ENCODE peak calls at places on chromosomes 3 and 15, in eight cellular contexts. J is spleen, T is A549, F is neural crest cell, X is type B pancreatic cell, S is heart left ventricle, G is BJ, O is astrocyte of the spinal cord. V is an unnamed sample.

GRCh38 chr3:127172670-127173515 is 20.0 kb upstream of the PRR23E start:
- DNase-seq in F (no peak), S (no peak), G (peak; percentile 44), X (no peak), T (no peak), O (peak; percentile 75), J (peak; percentile 54), V (peak; percentile 20)

GRCh38 chr3:42025388-42026138 is 63.7 kb upstream of the ULK4 start:
- DNase-seq in O (peak; percentile 98), G (peak; percentile 96), T (peak; percentile 54), J (peak; percentile 84), X (no peak), S (peak; percentile 85), F (peak; percentile 50), V (peak; percentile 87)

GRCh38 chr15:71699977-71700376 is 110.4 kb upstream of the NR2E3 start:
- DNase-seq in F (no peak), G (no peak), S (no peak), J (no peak), X (no peak), T (no peak), O (no peak), V (no peak)

GRCh38 chr15:25812073-25812472 is 51.1 kb downstream of the ATP10A start:
- DNase-seq in X (no peak), T (no peak), J (no peak), O (no peak), G (no peak), S (no peak), F (no peak), V (no peak)

GRCh38 chr15:31352283-31352880 is 25.7 kb downstream of the KLF13 start:
- DNase-seq in J (peak; percentile 84), F (no peak), S (peak; percentile 82), O (peak; percentile 7), X (no peak), T (no peak), G (no peak), V (no peak)

GRCh38 chr3:116863842-116864626 is 154.5 kb downstream of the TUSC7 start:
- DNase-seq in F (peak; percentile 15), T (peak; percentile 0), G (no peak), X (no peak), O (peak; percentile 59), S (no peak), J (no peak), V (peak; percentile 3)

GRCh38 chr3:181210275-181210674 is 220.7 kb upstream of the DNAJC19 start:
- DNase-seq in X (no peak), O (peak; percentile 32), J (no peak), G (no peak), T (no peak), F (no peak), S (no peak), V (no peak)

GRCh38 chr3:13575459-13576061 is 26.6 kb downstream of the FBLN2 start:
- DNase-seq in S (peak; percentile 62), J (no peak), F (no peak), O (no peak), G (no peak), T (no peak), X (no peak), V (no peak)

GRCh38 chr15:81327526-81327925 is 3.6 kb upstream of the STARD5 start:
- DNase-seq in J (no peak), F (no peak), G (peak; percentile 80), T (no peak), X (no peak), O (peak; percentile 91), S (no peak), V (peak; percentile 34)

GRCh38 chr3:181554233-181554765 is 157.4 kb upstream of the SOX2 start:
- DNase-seq in X (no peak), G (no peak), O (no peak), S (no peak), T (no peak), J (no peak), F (no peak), V (no peak)

GRCh38 chr3:105700575-105700974 is 168.2 kb downstream of the CBLB start:
- DNase-seq in S (no peak), J (no peak), F (no peak), X (no peak), O (no peak), G (no peak), T (no peak), V (no peak)

GRCh38 chr15:60582370-60583036 is 103.6 kb upstream of the ICE2 start:
- DNase-seq in G (no peak), F (no peak), T (no peak), X (no peak), J (no peak), O (no peak), S (no peak), V (no peak)

GRCh38 chr15:64527263-64527984 is 67.0 kb downstream of the ZNF609 start:
- DNase-seq in T (peak; percentile 50), J (no peak), X (no peak), G (no peak), O (peak; percentile 64), F (no peak), S (no peak), V (no peak)

GRCh38 chr15:65416845-65417416 is 5.8 kb downstream of the IGDCC4 start:
- DNase-seq in J (no peak), G (no peak), T (no peak), S (no peak), O (peak; percentile 65), X (no peak), F (no peak), V (no peak)

GRCh38 chr3:66115858-66116654 is 77.3 kb upstream of the MAGI1 start:
- DNase-seq in S (no peak), T (peak; percentile 47), J (no peak), G (peak; percentile 89), O (peak; percentile 93), X (no peak), F (no peak), V (peak; percentile 59)

GRCh38 chr3:41742127-41742526 is 219.8 kb downstream of the ULK4 start:
- DNase-seq in G (no peak), X (no peak), J (no peak), T (no peak), F (no peak), S (no peak), O (no peak), V (no peak)

GRCh38 chr3:175948041-175948440 is 1088.9 kb downstream of the NAALADL2 start:
- DNase-seq in J (no peak), O (no peak), X (no peak), T (no peak), F (no peak), S (no peak), G (no peak), V (no peak)

GRCh38 chr3:170689218-170689874 is 103.5 kb upstream of the SLC7A14 start:
- DNase-seq in O (peak; percentile 67), J (no peak), X (no peak), F (no peak), G (peak; percentile 81), T (peak; percentile 10), S (no peak), V (peak; percentile 69)

DNA sequence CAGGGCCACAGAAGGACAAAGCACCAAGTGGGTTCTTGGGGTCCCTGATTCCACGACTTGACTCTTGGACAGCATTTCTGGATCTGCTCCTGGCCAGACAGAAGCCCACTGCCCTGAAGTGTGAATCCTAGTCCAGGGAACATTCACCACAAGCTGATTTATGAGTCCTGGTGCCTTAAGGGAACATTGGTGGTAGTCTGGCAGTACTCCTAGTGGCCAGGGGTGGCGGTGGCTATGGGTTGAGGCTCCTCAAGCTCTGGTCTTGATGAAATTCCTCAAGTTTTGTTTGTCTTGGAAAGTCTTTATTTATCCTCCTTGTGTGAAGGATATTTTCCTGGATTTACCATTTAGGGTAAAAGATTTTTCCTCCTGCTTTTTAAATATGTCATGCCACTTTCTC is 307.5 kb downstream of the PYDC2 start:
- DNase-seq in G (no peak), O (no peak), X (no peak), T (no peak), S (no peak), J (no peak), F (no peak), V (no peak)
- TF ChIP-seq CTCF in G (no peak), O (no peak), X (peak; percentile 40), T (no peak), S (no peak), J (no peak), F (no peak), V (no peak)

DNA sequence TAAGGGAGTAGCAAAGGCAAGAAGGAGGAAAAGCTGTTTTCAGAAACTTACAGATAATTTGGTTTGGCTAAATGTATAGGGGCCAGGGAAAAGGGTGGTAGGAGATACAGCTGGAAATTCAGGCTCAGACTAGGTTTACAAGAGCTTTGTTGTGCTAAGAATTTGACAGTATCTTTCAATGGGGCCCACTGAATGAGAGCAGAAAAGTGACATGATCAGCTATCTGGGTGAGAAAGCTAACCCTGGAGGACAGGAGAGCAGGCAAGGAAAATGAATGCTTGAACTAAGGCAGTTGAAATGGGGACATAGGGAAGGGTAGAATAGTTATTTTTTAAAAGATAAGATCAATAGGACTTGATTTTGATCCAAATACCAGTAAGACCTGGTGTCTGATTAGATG is 2.8 kb upstream of the EIF4G1 start:
- DNase-seq in T (no peak), O (no peak), G (no peak), X (no peak), F (no peak), J (no peak), S (no peak), V (no peak)
- TF ChIP-seq CTCF in T (no peak), O (no peak), G (no peak), X (no peak), F (no peak), J (no peak), S (no peak), V (no peak)

DNA sequence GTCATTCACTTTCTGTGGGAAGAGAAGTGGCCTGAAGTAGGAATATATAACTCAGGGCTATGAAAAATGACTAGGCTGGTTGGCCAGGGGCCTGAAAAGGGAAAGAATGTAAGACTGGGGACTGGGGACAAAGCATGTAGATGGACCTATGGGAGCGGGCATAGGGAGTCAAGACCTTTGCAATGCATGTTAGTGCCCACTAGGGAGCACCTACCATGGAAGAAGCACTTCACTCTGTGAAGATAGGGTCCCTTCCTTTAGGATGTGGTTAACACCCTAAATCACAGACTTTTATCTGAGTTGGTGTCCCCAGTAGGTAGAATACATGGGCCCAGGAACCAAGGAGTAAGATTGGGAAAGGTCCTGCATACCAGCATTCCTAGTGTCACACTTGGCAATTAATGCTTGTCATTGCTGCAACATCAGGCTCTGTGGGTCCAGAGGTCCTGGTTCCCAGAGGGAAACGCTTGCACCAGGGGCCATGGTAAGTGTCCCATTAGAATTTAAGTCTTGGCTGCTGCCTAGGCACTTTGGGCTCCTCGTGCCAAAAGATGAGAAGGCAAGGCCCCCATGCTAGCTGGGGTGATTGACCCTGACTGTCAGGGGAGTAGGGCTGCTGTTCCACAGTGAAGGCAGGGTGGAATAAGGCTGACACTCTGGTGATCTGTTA is 79.6 kb downstream of the CRYGS start:
- DNase-seq in F (no peak), X (no peak), S (no peak), O (no peak), J (no peak), G (no peak), T (no peak), V (no peak)
- TF ChIP-seq CTCF in F (no peak), X (no peak), S (no peak), O (no peak), J (no peak), G (no peak), T (no peak), V (no peak)

DNA sequence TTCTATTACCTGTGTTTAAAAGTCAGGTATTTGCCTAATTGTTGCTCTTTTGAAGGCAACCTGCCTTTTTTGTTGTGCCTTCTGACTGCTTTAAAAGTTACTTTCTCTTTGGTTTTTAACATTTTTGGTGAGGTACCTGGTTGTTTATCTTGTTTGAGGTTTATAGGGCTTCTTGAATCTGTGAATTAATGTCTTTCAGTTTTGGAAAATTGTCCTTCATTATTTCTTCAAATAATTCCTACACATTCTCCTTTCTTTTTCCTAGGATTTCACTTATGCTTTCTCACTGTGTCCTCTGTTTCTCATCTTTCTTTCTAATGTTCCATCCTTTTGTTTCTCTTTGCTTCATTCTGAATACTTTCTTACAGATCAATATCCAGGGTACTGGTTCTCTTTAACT is 30.8 kb downstream of the HHLA2 start:
- DNase-seq in O (no peak), G (no peak), X (no peak), J (no peak), T (no peak), F (no peak), S (no peak), V (no peak)
- TF ChIP-seq CTCF in O (no peak), G (no peak), X (no peak), J (no peak), T (no peak), F (no peak), S (no peak), V (no peak)